ENCODE peak calls at places on chromosomes 13 and 19, in nine cellular contexts. One of them, this sample, is unnamed.

GRCh38 chr13:30493670-30494381 is 28.1 kb upstream of the HMGB1 start:
- DNase-seq in retinal pigment epithelial cell: no peak
- DNase-seq in mammary epithelial cell: no peak
- DNase-seq in tibial artery: no peak
- DNase-seq in hepatocyte: no peak
- DNase-seq in PC-9: no peak
- DNase-seq in GM12864: no peak
- DNase-seq in ovary: no peak
- DNase-seq in tibial nerve: no peak
- DNase-seq in this sample: no peak

GRCh38 chr19:3544742-3545668 is 6.0 kb downstream of the TEKTIP1 start:
- DNase-seq in retinal pigment epithelial cell: no peak
- DNase-seq in mammary epithelial cell: peak
- DNase-seq in tibial artery: peak
- DNase-seq in hepatocyte: peak
- DNase-seq in PC-9: peak
- DNase-seq in GM12864: no peak
- DNase-seq in ovary: peak
- DNase-seq in tibial nerve: peak
- DNase-seq in this sample: peak

GRCh38 chr19:43372462-43372861 is 19.0 kb downstream of the CD177 start:
- DNase-seq in retinal pigment epithelial cell: no peak
- DNase-seq in mammary epithelial cell: peak
- DNase-seq in tibial artery: no peak
- DNase-seq in hepatocyte: no peak
- DNase-seq in PC-9: peak
- DNase-seq in GM12864: no peak
- DNase-seq in ovary: no peak
- DNase-seq in tibial nerve: no peak
- DNase-seq in this sample: no peak

GRCh38 chr19:17332677-17333581 is 1.7 kb downstream of the ANO8 start:
- DNase-seq in retinal pigment epithelial cell: no peak
- DNase-seq in mammary epithelial cell: peak
- DNase-seq in tibial artery: no peak
- DNase-seq in hepatocyte: peak
- DNase-seq in PC-9: peak
- DNase-seq in GM12864: no peak
- DNase-seq in ovary: no peak
- DNase-seq in tibial nerve: no peak
- DNase-seq in this sample: no peak

GRCh38 chr19:38842439-38843174 is 7.2 kb downstream of the HNRNPL start:
- DNase-seq in retinal pigment epithelial cell: no peak
- DNase-seq in mammary epithelial cell: no peak
- DNase-seq in tibial artery: no peak
- DNase-seq in hepatocyte: no peak
- DNase-seq in PC-9: no peak
- DNase-seq in GM12864: no peak
- DNase-seq in ovary: no peak
- DNase-seq in tibial nerve: no peak
- DNase-seq in this sample: no peak

GRCh38 chr19:19900574-19901444 is at the start of gene ZNF93:
- DNase-seq in retinal pigment epithelial cell: peak
- DNase-seq in mammary epithelial cell: peak
- DNase-seq in tibial artery: peak
- DNase-seq in hepatocyte: peak
- DNase-seq in PC-9: peak
- DNase-seq in GM12864: peak
- DNase-seq in ovary: peak
- DNase-seq in tibial nerve: peak
- DNase-seq in this sample: peak

GRCh38 chr19:48874309-48875135 is 2.3 kb downstream of the PPP1R15A start:
- DNase-seq in retinal pigment epithelial cell: no peak
- DNase-seq in mammary epithelial cell: peak
- DNase-seq in tibial artery: peak
- DNase-seq in hepatocyte: no peak
- DNase-seq in PC-9: peak
- DNase-seq in GM12864: no peak
- DNase-seq in ovary: peak
- DNase-seq in tibial nerve: no peak
- DNase-seq in this sample: no peak

GRCh38 chr19:10471909-10472308 is 31.2 kb downstream of the KEAP1 start:
- DNase-seq in retinal pigment epithelial cell: no peak
- DNase-seq in mammary epithelial cell: peak
- DNase-seq in tibial artery: no peak
- DNase-seq in hepatocyte: peak
- DNase-seq in PC-9: no peak
- DNase-seq in GM12864: no peak
- DNase-seq in ovary: no peak
- DNase-seq in tibial nerve: no peak
- DNase-seq in this sample: no peak

GRCh38 chr19:18392417-18392816 is 5.0 kb downstream of the LRRC25 start:
- DNase-seq in retinal pigment epithelial cell: no peak
- DNase-seq in mammary epithelial cell: no peak
- DNase-seq in tibial artery: peak
- DNase-seq in hepatocyte: no peak
- DNase-seq in PC-9: no peak
- DNase-seq in GM12864: no peak
- DNase-seq in ovary: peak
- DNase-seq in tibial nerve: peak
- DNase-seq in this sample: no peak

GRCh38 chr13:30607908-30608307 is 9.8 kb upstream of the USPL1 start:
- DNase-seq in retinal pigment epithelial cell: no peak
- DNase-seq in mammary epithelial cell: peak
- DNase-seq in tibial artery: no peak
- DNase-seq in hepatocyte: no peak
- DNase-seq in PC-9: no peak
- DNase-seq in GM12864: peak
- DNase-seq in ovary: no peak
- DNase-seq in tibial nerve: no peak
- DNase-seq in this sample: no peak

GRCh38 chr19:271856-272255 is 19.3 kb downstream of the PLPP2 start:
- DNase-seq in retinal pigment epithelial cell: no peak
- DNase-seq in mammary epithelial cell: no peak
- DNase-seq in tibial artery: no peak
- DNase-seq in hepatocyte: no peak
- DNase-seq in PC-9: no peak
- DNase-seq in GM12864: no peak
- DNase-seq in ovary: no peak
- DNase-seq in tibial nerve: no peak
- DNase-seq in this sample: no peak

DNA sequence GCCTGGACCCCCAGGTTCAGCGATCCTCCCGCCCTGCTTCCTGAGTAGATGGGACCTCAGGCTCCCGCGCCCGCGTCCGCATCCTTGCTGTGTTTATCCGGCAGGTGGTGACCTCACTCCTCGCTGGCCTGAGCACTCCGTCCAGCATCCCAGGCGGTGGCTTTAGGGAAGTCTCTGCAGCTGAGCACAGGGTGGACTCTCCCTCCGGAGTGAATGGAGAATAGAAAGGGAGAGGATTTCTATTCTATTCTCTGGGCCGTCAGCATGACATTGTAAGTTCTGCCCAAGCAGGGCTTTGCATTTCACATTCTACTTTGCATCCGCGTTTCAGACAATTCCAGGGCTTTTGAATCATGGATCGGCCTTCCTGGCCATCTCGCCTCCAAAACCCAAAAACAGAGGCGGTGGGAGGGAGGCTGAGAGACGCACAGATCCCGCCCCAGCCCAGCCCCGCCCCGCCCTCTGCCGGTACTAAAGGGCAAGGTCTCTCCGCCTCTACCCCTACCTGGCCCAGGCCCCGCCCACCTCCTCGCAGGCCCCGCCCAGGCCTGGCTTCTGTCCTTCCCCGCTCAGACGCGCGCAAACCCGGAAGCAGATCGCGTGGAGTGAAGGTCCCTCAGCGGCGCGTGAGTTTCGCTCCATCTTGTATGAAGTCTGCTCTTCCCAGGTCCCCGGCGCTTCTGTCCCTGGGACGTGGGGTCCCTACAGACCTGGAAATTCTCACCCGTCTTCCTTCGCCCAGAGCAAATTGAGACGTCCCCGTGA is at the start of gene ZNF525:
- DNase-seq in retinal pigment epithelial cell: peak
- DNase-seq in mammary epithelial cell: peak
- DNase-seq in tibial artery: peak
- DNase-seq in hepatocyte: peak
- DNase-seq in PC-9: peak
- DNase-seq in GM12864: peak
- DNase-seq in ovary: peak
- DNase-seq in tibial nerve: peak
- DNase-seq in this sample: peak
- TF ChIP-seq CTCF in retinal pigment epithelial cell: peak
- TF ChIP-seq CTCF in mammary epithelial cell: peak
- TF ChIP-seq CTCF in tibial artery: peak
- TF ChIP-seq CTCF in hepatocyte: peak
- TF ChIP-seq CTCF in PC-9: peak
- TF ChIP-seq CTCF in GM12864: peak
- TF ChIP-seq CTCF in ovary: no peak
- TF ChIP-seq CTCF in tibial nerve: no peak
- TF ChIP-seq CTCF in this sample: peak

GRCh38 chr19:2540646-2541454 is 64.9 kb downstream of the GADD45B start:
- DNase-seq in retinal pigment epithelial cell: peak
- DNase-seq in mammary epithelial cell: peak
- DNase-seq in tibial artery: peak
- DNase-seq in hepatocyte: peak
- DNase-seq in PC-9: peak
- DNase-seq in GM12864: no peak
- DNase-seq in ovary: peak
- DNase-seq in tibial nerve: peak
- DNase-seq in this sample: peak

GRCh38 chr19:2546128-2547032 is 70.5 kb downstream of the GADD45B start:
- DNase-seq in retinal pigment epithelial cell: no peak
- DNase-seq in mammary epithelial cell: no peak
- DNase-seq in tibial artery: peak
- DNase-seq in hepatocyte: peak
- DNase-seq in PC-9: no peak
- DNase-seq in GM12864: no peak
- DNase-seq in ovary: peak
- DNase-seq in tibial nerve: peak
- DNase-seq in this sample: peak

GRCh38 chr19:2542341-2543069 is 66.6 kb downstream of the GADD45B start:
- DNase-seq in retinal pigment epithelial cell: peak
- DNase-seq in mammary epithelial cell: no peak
- DNase-seq in tibial artery: no peak
- DNase-seq in hepatocyte: no peak
- DNase-seq in PC-9: no peak
- DNase-seq in GM12864: no peak
- DNase-seq in ovary: no peak
- DNase-seq in tibial nerve: no peak
- DNase-seq in this sample: no peak

GRCh38 chr19:2544576-2545415 is 68.9 kb downstream of the GADD45B start:
- DNase-seq in retinal pigment epithelial cell: no peak
- DNase-seq in mammary epithelial cell: no peak
- DNase-seq in tibial artery: peak
- DNase-seq in hepatocyte: no peak
- DNase-seq in PC-9: no peak
- DNase-seq in GM12864: no peak
- DNase-seq in ovary: no peak
- DNase-seq in tibial nerve: no peak
- DNase-seq in this sample: no peak

GRCh38 chr19:2543463-2544442 is 67.8 kb downstream of the GADD45B start:
- DNase-seq in retinal pigment epithelial cell: peak
- DNase-seq in mammary epithelial cell: peak
- DNase-seq in tibial artery: peak
- DNase-seq in hepatocyte: peak
- DNase-seq in PC-9: peak
- DNase-seq in GM12864: no peak
- DNase-seq in ovary: peak
- DNase-seq in tibial nerve: peak
- DNase-seq in this sample: peak
- TF ChIP-seq CTCF in retinal pigment epithelial cell: peak
- TF ChIP-seq CTCF in mammary epithelial cell: peak
- TF ChIP-seq CTCF in tibial artery: peak
- TF ChIP-seq CTCF in hepatocyte: peak
- TF ChIP-seq CTCF in PC-9: no peak
- TF ChIP-seq CTCF in GM12864: no peak
- TF ChIP-seq CTCF in ovary: peak
- TF ChIP-seq CTCF in tibial nerve: no peak
- TF ChIP-seq CTCF in this sample: no peak

DNA sequence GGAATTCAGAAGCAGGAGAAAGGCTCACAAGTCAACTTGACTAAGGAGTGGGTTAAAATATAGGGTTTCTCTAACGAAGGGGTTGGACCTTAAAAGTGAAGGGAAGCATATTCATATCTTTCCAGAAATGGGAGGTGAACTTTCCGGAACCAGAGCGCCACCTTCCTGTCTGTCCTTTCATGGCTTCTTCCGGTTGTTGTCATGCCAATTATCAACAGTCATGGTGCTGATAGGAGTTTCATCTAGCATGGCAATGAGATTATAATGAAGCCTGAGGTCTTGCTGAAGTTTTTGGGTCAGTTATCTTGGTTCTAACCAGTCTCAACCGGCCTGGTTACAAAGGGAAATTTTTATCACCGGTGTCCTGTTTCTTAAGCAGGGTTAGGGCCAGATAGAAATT is 162.9 kb upstream of the NBEA start:
- DNase-seq in retinal pigment epithelial cell: no peak
- DNase-seq in mammary epithelial cell: no peak
- DNase-seq in tibial artery: no peak
- DNase-seq in hepatocyte: no peak
- DNase-seq in PC-9: no peak
- DNase-seq in GM12864: no peak
- DNase-seq in ovary: no peak
- DNase-seq in tibial nerve: no peak
- DNase-seq in this sample: no peak
- TF ChIP-seq CTCF in retinal pigment epithelial cell: no peak
- TF ChIP-seq CTCF in mammary epithelial cell: peak
- TF ChIP-seq CTCF in tibial artery: no peak
- TF ChIP-seq CTCF in hepatocyte: no peak
- TF ChIP-seq CTCF in PC-9: no peak
- TF ChIP-seq CTCF in GM12864: no peak
- TF ChIP-seq CTCF in ovary: no peak
- TF ChIP-seq CTCF in tibial nerve: no peak
- TF ChIP-seq CTCF in this sample: no peak

DNA sequence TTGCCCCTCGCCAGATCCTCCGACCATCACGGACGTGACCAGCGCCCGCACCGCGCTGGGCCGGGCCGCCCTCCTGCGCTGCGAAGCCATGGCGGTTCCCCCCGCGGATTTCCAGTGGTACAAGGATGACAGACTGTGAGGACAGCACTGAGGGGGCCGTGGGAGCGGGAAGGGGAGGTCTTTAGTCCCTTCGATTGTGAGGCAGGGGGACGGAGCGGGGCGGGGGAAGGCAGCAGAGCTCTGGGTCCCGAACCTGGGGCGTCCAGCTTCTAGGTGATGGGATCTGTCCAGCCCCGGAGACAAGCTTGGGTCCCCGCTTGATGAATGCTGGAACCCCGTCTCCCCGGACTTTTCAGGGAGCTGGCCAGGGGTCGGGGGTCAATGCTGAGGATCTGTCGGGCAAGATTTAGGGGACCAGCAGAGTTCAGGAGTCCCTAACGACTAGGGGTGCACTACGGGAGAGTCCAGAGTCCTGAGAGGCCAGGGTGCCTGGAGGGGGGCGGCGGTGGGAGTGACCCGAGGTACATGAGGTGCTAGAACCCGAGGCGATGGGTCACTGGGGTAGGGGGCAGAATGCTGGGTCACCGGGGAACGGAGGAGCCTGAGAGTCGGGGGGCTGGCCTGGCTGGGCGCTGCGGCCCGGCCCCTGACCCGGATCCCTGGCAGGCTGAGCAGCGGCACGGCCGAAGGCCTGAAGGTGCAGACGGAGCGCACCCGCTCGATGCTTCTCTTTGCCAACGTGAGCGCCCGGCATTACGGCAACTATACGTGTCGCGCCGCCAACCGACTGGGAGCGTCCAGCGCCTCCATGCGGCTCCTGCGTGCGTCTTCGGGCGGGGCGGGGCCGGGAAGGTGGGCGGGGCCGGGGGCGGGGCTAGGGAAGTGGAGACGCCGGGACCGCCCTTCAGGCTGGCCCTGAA is 14.6 kb downstream of the VSIG10L start:
- DNase-seq in retinal pigment epithelial cell: no peak
- DNase-seq in mammary epithelial cell: peak
- DNase-seq in tibial artery: no peak
- DNase-seq in hepatocyte: peak
- DNase-seq in PC-9: no peak
- DNase-seq in GM12864: no peak
- DNase-seq in ovary: no peak
- DNase-seq in tibial nerve: no peak
- DNase-seq in this sample: no peak
- TF ChIP-seq CTCF in retinal pigment epithelial cell: peak
- TF ChIP-seq CTCF in mammary epithelial cell: no peak
- TF ChIP-seq CTCF in tibial artery: no peak
- TF ChIP-seq CTCF in hepatocyte: no peak
- TF ChIP-seq CTCF in PC-9: no peak
- TF ChIP-seq CTCF in GM12864: no peak
- TF ChIP-seq CTCF in ovary: no peak
- TF ChIP-seq CTCF in tibial nerve: no peak
- TF ChIP-seq CTCF in this sample: peak

This sample was measured in progenitor cell of endocrine pancreas.